ENCODE peak calls at places on chromosomes 2 and 18, in six cellular contexts. W is prostate gland; Z is activated CD8-positive, alpha-beta memory T cell treated with anti-CD3 and anti-CD28 coated beads for 1 hour; J is foreskin fibroblast; A is occipital lobe; X is stimulated activated CD8-positive, alpha-beta memory T cell treated with anti-CD3 and anti-CD28 coated beads, Interleukin-2, amount 100 ng/mL, for 48 hours. O is an unnamed sample.
A peak's percentile ranks its signal among the peaks of the same experiment; 100 is the strongest.

GRCh38 chr2:18799397-18799796 is 210.0 kb upstream of the NT5C1B start:
- DNase-seq in W (no peak), Z (no peak), J (peak; percentile 63), A (no peak), X (no peak), O (no peak)

GRCh38 chr2:197293252-197294007 is 17.1 kb downstream of the ANKRD44 start:
- DNase-seq in W (no peak), Z (no peak), J (no peak), A (no peak), X (no peak), O (no peak)

GRCh38 chr18:11747731-11748130 is 58.7 kb downstream of the GNAL start:
- DNase-seq in W (no peak), Z (no peak), J (no peak), A (no peak), X (no peak), O (no peak)

GRCh38 chr2:55048925-55049793 is 1.1 kb downstream of the RTN4 start:
- DNase-seq in W (peak; percentile 89), Z (peak; percentile 39), J (peak; percentile 92), A (peak; percentile 83), X (peak; percentile 54), O (peak; percentile 34)

GRCh38 chr2:2830576-2830975 is 499.5 kb upstream of the MYT1L start:
- DNase-seq in W (no peak), Z (no peak), J (no peak), A (no peak), X (no peak), O (no peak)

GRCh38 chr2:28155071-28155470 is 237.6 kb upstream of the FOSL2 start:
- DNase-seq in W (no peak), Z (no peak), J (no peak), A (no peak), X (no peak), O (no peak)

GRCh38 chr18:23230688-23231087 is 95.4 kb downstream of the CABLES1 start:
- DNase-seq in W (no peak), Z (no peak), J (peak; percentile 50), A (no peak), X (no peak), O (no peak)

GRCh38 chr2:242060212-242060835 is 190.8 kb downstream of the RTP5 start:
- DNase-seq in W (no peak), Z (no peak), J (peak; percentile 93), A (no peak), X (no peak), O (no peak)

GRCh38 chr18:61892683-61893303 is at the start of gene RNF152:
- DNase-seq in W (peak; percentile 28), Z (peak; percentile 4), J (peak; percentile 60), A (no peak), X (peak; percentile 1), O (no peak)

GRCh38 chr2:55885129-55885943 is 38.2 kb downstream of the EFEMP1 start:
- DNase-seq in W (no peak), Z (no peak), J (peak; percentile 89), A (no peak), X (no peak), O (no peak)

GRCh38 chr2:214865400-214865799 is 55.9 kb upstream of the BARD1 start:
- DNase-seq in W (no peak), Z (no peak), J (no peak), A (no peak), X (no peak), O (no peak)

GRCh38 chr2:186595219-186595618 is 5.4 kb downstream of the ITGAV start:
- DNase-seq in W (no peak), Z (no peak), J (peak; percentile 15), A (no peak), X (no peak), O (no peak)

GRCh38 chr2:13745324-13745723 is 887.2 kb upstream of the LRATD1 start:
- DNase-seq in W (no peak), Z (no peak), J (no peak), A (no peak), X (no peak), O (no peak)

GRCh38 chr2:101704046-101704466 is 6.5 kb downstream of the MAP4K4 start:
- DNase-seq in W (no peak), Z (no peak), J (peak; percentile 83), A (no peak), X (no peak), O (no peak)

GRCh38 chr2:168522446-168522845 is 66.4 kb downstream of the CERS6 start:
- DNase-seq in W (no peak), Z (no peak), J (no peak), A (no peak), X (no peak), O (no peak)

GRCh38 chr2:68292108-68292710 is 27.5 kb downstream of the CNRIP1 start:
- DNase-seq in W (peak; percentile 18), Z (no peak), J (peak; percentile 36), A (no peak), X (no peak), O (no peak)

GRCh38 chr2:150646746-150647145 is 159.3 kb upstream of the RND3 start:
- DNase-seq in W (no peak), Z (no peak), J (no peak), A (no peak), X (no peak), O (no peak)

GRCh38 chr18:47215554-47216138 is 35.8 kb downstream of the SKOR2 start:
- DNase-seq in W (peak; percentile 14), Z (no peak), J (peak; percentile 62), A (no peak), X (no peak), O (no peak)

GRCh38 chr2:240225660-240226475 is 85.4 kb upstream of the OTOS start:
- DNase-seq in W (no peak), Z (no peak), J (no peak), A (no peak), X (no peak), O (no peak)

GRCh38 chr2:138492160-138492559 is 9.4 kb upstream of the SPOPL start:
- DNase-seq in W (no peak), Z (no peak), J (no peak), A (no peak), X (no peak), O (no peak)

GRCh38 chr18:63161728-63162195 is 157.8 kb downstream of the BCL2 start:
- DNase-seq in W (peak; percentile 59), Z (peak; percentile 45), J (peak; percentile 92), A (peak; percentile 71), X (peak; percentile 58), O (peak; percentile 41)

GRCh38 chr2:238383743-238384370 is 42.9 kb upstream of the ASB1 start:
- DNase-seq in W (no peak), Z (no peak), J (no peak), A (no peak), X (no peak), O (no peak)

O was measured in esophagus squamous epithelium.